ENCODE peak calls at places on chromosomes 13 and 19, in five cellular contexts. One of them, this sample, is unnamed.

GRCh38 chr13:33251131-33251629 is 34.4 kb downstream of the STARD13 start:
- DNase-seq in suprapubic skin: no peak
- DNase-seq in PC-9: peak; percentile 91
- DNase-seq in lower lobe of right lung: no peak
- DNase-seq in breast epithelium: no peak
- DNase-seq in this sample: peak; percentile 67

GRCh38 chr13:113906566-113906965 is 42.7 kb upstream of the GAS6 start:
- DNase-seq in lower lobe of right lung: no peak
- DNase-seq in PC-9: no peak
- DNase-seq in breast epithelium: peak; percentile 29
- DNase-seq in suprapubic skin: no peak
- DNase-seq in this sample: no peak

GRCh38 chr19:39078436-39079200 is 5.5 kb upstream of the ACP7 start:
- DNase-seq in breast epithelium: no peak
- DNase-seq in suprapubic skin: no peak
- DNase-seq in lower lobe of right lung: no peak
- DNase-seq in PC-9: peak; percentile 98
- DNase-seq in this sample: peak; percentile 77

GRCh38 chr19:31559494-31559893 is 210.3 kb upstream of the TSHZ3 start:
- DNase-seq in PC-9: no peak
- DNase-seq in suprapubic skin: no peak
- DNase-seq in breast epithelium: no peak
- DNase-seq in lower lobe of right lung: no peak
- DNase-seq in this sample: no peak

GRCh38 chr13:44969858-44970484 is 19.3 kb downstream of the NUFIP1 start:
- DNase-seq in suprapubic skin: no peak
- DNase-seq in PC-9: peak; percentile 57
- DNase-seq in breast epithelium: no peak
- DNase-seq in lower lobe of right lung: no peak
- DNase-seq in this sample: no peak

GRCh38 chr19:10078329-10078728 is 7.8 kb upstream of the SHFL start:
- DNase-seq in lower lobe of right lung: no peak
- DNase-seq in PC-9: no peak
- DNase-seq in breast epithelium: no peak
- DNase-seq in suprapubic skin: no peak
- DNase-seq in this sample: no peak

GRCh38 chr19:16527971-16528521 is 14.2 kb downstream of the CHERP start:
- DNase-seq in suprapubic skin: no peak
- DNase-seq in PC-9: no peak
- DNase-seq in lower lobe of right lung: no peak
- DNase-seq in breast epithelium: no peak
- DNase-seq in this sample: no peak

GRCh38 chr13:79392882-79393563 is 13.0 kb downstream of the RBM26 start:
- DNase-seq in suprapubic skin: no peak
- DNase-seq in lower lobe of right lung: no peak
- DNase-seq in PC-9: no peak
- DNase-seq in breast epithelium: no peak
- DNase-seq in this sample: no peak

GRCh38 chr13:26601669-26602068 is 44.2 kb downstream of the WASF3 start:
- DNase-seq in breast epithelium: no peak
- DNase-seq in suprapubic skin: no peak
- DNase-seq in PC-9: no peak
- DNase-seq in lower lobe of right lung: no peak
- DNase-seq in this sample: no peak

GRCh38 chr19:42291437-42291815 is 10.5 kb upstream of the PRR19 start:
- DNase-seq in lower lobe of right lung: no peak
- DNase-seq in breast epithelium: no peak
- DNase-seq in PC-9: no peak
- DNase-seq in suprapubic skin: no peak
- DNase-seq in this sample: no peak

GRCh38 chr19:46976845-46977320 is 42.8 kb upstream of the NPAS1 start:
- DNase-seq in lower lobe of right lung: no peak
- DNase-seq in suprapubic skin: peak; percentile 82
- DNase-seq in breast epithelium: no peak
- DNase-seq in PC-9: no peak
- DNase-seq in this sample: no peak

DNA sequence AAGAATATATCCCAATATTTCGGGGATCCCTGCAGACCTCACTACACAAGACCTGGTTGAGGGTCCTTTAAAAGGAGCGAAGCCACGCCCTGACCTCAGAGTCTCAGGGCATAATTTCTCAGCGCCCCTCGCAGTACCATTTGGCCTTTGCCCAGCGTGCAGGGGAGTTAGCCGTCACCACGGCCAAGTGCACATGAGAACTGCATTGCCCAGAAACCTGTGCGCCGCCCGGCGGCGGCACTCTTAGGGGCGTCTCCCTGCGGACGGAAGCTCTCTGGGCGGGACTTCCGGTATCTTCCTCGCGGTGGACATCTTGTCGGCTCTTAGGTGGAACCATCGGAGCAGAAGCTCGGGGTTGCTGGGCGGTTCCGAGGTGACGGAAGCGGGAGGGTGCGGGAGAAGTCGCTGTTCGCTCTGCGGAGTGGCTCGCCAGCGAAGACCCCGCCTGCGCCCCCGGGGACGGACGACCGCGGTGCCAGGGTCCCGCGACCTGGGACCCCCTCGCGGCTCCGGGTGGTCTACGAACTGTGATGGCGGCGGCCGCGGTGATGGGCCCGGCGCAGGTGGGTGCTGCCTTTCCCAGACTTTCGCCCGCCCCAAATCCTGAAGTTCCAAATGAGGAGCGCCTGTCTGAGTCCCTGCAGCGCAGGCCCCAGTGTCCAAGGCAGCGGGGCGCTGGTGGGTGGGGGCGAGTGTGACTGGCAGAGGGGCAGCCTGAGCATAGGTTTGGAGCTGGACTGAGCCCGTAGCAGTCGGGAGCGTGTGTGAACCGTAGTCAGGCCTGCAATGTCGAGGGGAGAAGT is at the start of gene ZNF134:
- DNase-seq in suprapubic skin: peak; percentile 92
- DNase-seq in PC-9: peak; percentile 89
- DNase-seq in lower lobe of right lung: peak; percentile 96
- DNase-seq in breast epithelium: peak; percentile 82
- DNase-seq in this sample: peak; percentile 88
- TF ChIP-seq CTCF in suprapubic skin: no peak
- TF ChIP-seq CTCF in PC-9: peak; percentile 56
- TF ChIP-seq CTCF in lower lobe of right lung: peak; percentile 26
- TF ChIP-seq CTCF in breast epithelium: peak; percentile 7
- TF ChIP-seq CTCF in this sample: no peak

GRCh38 chr19:50779504-50780457 is 9.5 kb downstream of the GPR32 start:
- DNase-seq in lower lobe of right lung: no peak
- DNase-seq in PC-9: no peak
- DNase-seq in suprapubic skin: no peak
- DNase-seq in breast epithelium: no peak
- DNase-seq in this sample: no peak
- H3K27me3 ChIP-seq in lower lobe of right lung: peaks cover 77% of the 10 kb centered on the region
- H3K27me3 ChIP-seq in PC-9: peaks cover 72% of the 10 kb centered on the region
- H3K27me3 ChIP-seq in suprapubic skin: peaks cover 83% of the 10 kb centered on the region
- H3K27me3 ChIP-seq in breast epithelium: no peaks in the 10 kb centered on the region
- H3K27me3 ChIP-seq in this sample: peaks cover 37% of the 10 kb centered on the region

GRCh38 chr19:4140237-4140711 is 13.2 kb upstream of the CREB3L3 start:
- DNase-seq in breast epithelium: no peak
- DNase-seq in lower lobe of right lung: peak; percentile 56
- DNase-seq in PC-9: peak; percentile 45
- DNase-seq in suprapubic skin: no peak
- DNase-seq in this sample: no peak
- H3K4me1 ChIP-seq in breast epithelium: no peaks in the 10 kb centered on the region
- H3K4me1 ChIP-seq in lower lobe of right lung: peaks cover 7% of the 10 kb centered on the region
- H3K4me1 ChIP-seq in PC-9: peaks cover 5% of the 10 kb centered on the region
- H3K4me1 ChIP-seq in suprapubic skin: peaks cover 9% of the 10 kb centered on the region
- H3K4me1 ChIP-seq in this sample: no peaks in the 10 kb centered on the region

GRCh38 chr13:100879255-100879654 is 204.7 kb upstream of the TMTC4 start:
- DNase-seq in suprapubic skin: no peak
- DNase-seq in lower lobe of right lung: no peak
- DNase-seq in breast epithelium: no peak
- DNase-seq in PC-9: no peak
- DNase-seq in this sample: no peak

GRCh38 chr13:100887729-100888151 is 213.1 kb upstream of the TMTC4 start:
- DNase-seq in breast epithelium: no peak
- DNase-seq in suprapubic skin: no peak
- DNase-seq in lower lobe of right lung: no peak
- DNase-seq in PC-9: peak; percentile 42
- DNase-seq in this sample: no peak

GRCh38 chr13:100880166-100880565 is 205.6 kb upstream of the TMTC4 start:
- DNase-seq in breast epithelium: no peak
- DNase-seq in suprapubic skin: no peak
- DNase-seq in PC-9: no peak
- DNase-seq in lower lobe of right lung: no peak
- DNase-seq in this sample: no peak

GRCh38 chr13:100881291-100881864 is 206.8 kb upstream of the TMTC4 start:
- DNase-seq in breast epithelium: no peak
- DNase-seq in suprapubic skin: no peak
- DNase-seq in PC-9: no peak
- DNase-seq in lower lobe of right lung: no peak
- DNase-seq in this sample: no peak

GRCh38 chr13:100883453-100883852 is 208.9 kb upstream of the TMTC4 start:
- DNase-seq in lower lobe of right lung: no peak
- DNase-seq in breast epithelium: no peak
- DNase-seq in PC-9: no peak
- DNase-seq in suprapubic skin: no peak
- DNase-seq in this sample: no peak
- TF ChIP-seq CTCF in lower lobe of right lung: no peak
- TF ChIP-seq CTCF in breast epithelium: no peak
- TF ChIP-seq CTCF in PC-9: no peak
- TF ChIP-seq CTCF in suprapubic skin: no peak
- TF ChIP-seq CTCF in this sample: peak; percentile 16

GRCh38 chr13:27967203-27967735 is 1.8 kb downstream of the CDX2 start:
- DNase-seq in PC-9: no peak
- DNase-seq in breast epithelium: no peak
- DNase-seq in suprapubic skin: no peak
- DNase-seq in lower lobe of right lung: no peak
- DNase-seq in this sample: no peak

GRCh38 chr13:27969866-27970229 is 733 bp upstream of the CDX2 start:
- DNase-seq in lower lobe of right lung: no peak
- DNase-seq in suprapubic skin: no peak
- DNase-seq in breast epithelium: no peak
- DNase-seq in PC-9: no peak
- DNase-seq in this sample: no peak

GRCh38 chr13:27969073-27969865 is at the start of gene CDX2:
- DNase-seq in PC-9: no peak
- DNase-seq in breast epithelium: no peak
- DNase-seq in lower lobe of right lung: no peak
- DNase-seq in suprapubic skin: no peak
- DNase-seq in this sample: no peak

GRCh38 chr13:27967736-27968315 is 1.3 kb downstream of the CDX2 start:
- DNase-seq in lower lobe of right lung: no peak
- DNase-seq in PC-9: no peak
- DNase-seq in suprapubic skin: no peak
- DNase-seq in breast epithelium: no peak
- DNase-seq in this sample: no peak

DNA sequence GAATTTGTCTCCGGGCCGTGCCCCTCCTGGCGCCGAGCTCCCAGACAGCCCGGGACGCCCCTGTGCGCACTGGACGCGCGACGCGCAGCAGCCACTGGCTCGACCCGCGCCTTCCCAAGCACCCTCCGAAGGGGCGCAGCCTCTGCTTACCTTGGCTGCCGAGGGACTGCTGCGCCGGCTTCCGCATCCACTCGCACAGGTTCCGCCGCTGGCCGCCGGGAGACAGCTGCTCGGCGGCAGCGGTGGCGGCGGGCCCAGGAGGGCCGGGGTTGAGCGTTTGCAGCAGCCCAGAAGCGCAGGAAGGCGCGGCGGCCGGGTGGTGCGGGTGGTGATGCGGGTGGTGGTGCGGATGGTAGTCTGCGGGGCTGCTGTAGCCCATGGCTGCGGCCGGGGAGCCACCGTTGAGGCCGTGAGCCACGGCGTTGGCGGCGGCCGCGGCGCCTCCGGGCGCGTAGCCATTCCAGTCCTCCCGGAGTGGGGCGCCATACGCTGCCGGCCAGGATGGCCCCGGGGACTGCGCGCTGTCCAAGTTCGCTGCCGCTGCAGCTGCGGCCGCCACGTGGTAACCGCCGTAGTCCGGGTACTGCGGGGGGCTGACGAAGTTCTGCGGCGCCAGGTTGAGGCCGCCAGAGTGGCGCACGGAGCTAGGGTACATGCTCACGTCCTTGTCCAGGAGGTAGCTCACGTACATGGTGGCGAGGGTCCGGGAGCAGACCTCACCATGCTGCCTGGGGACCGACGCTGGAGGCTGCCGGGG is 621 bp downstream of the CDX2 start:
- DNase-seq in breast epithelium: no peak
- DNase-seq in PC-9: no peak
- DNase-seq in suprapubic skin: no peak
- DNase-seq in lower lobe of right lung: no peak
- DNase-seq in this sample: no peak
- H3K27me3 ChIP-seq in breast epithelium: peaks cover 4% of the 10 kb centered on the region
- H3K27me3 ChIP-seq in PC-9: peaks cover 17% of the 10 kb centered on the region
- H3K27me3 ChIP-seq in suprapubic skin: peaks cover 98% of the 10 kb centered on the region
- H3K27me3 ChIP-seq in lower lobe of right lung: peaks cover 100% of the 10 kb centered on the region
- H3K27me3 ChIP-seq in this sample: peaks cover 93% of the 10 kb centered on the region

GRCh38 chr13:35092751-35093150 is 150.7 kb downstream of the NBEA start:
- DNase-seq in PC-9: no peak
- DNase-seq in suprapubic skin: no peak
- DNase-seq in breast epithelium: no peak
- DNase-seq in lower lobe of right lung: no peak
- DNase-seq in this sample: no peak
- H3K4me1 ChIP-seq in PC-9: no peaks in the 10 kb centered on the region
- H3K4me1 ChIP-seq in suprapubic skin: no peaks in the 10 kb centered on the region
- H3K4me1 ChIP-seq in breast epithelium: no peaks in the 10 kb centered on the region
- H3K4me1 ChIP-seq in lower lobe of right lung: no peaks in the 10 kb centered on the region
- H3K4me1 ChIP-seq in this sample: no peaks in the 10 kb centered on the region

GRCh38 chr19:45607071-45608029 is 5.3 kb upstream of the GPR4 start:
- DNase-seq in PC-9: peak; percentile 50
- DNase-seq in suprapubic skin: peak; percentile 79
- DNase-seq in breast epithelium: peak; percentile 42
- DNase-seq in lower lobe of right lung: peak; percentile 78
- DNase-seq in this sample: no peak
- TF ChIP-seq CTCF in PC-9: peak; percentile 96
- TF ChIP-seq CTCF in suprapubic skin: peak; percentile 77
- TF ChIP-seq CTCF in breast epithelium: peak; percentile 85
- TF ChIP-seq CTCF in lower lobe of right lung: peak; percentile 84
- TF ChIP-seq CTCF in this sample: peak; percentile 91

DNA sequence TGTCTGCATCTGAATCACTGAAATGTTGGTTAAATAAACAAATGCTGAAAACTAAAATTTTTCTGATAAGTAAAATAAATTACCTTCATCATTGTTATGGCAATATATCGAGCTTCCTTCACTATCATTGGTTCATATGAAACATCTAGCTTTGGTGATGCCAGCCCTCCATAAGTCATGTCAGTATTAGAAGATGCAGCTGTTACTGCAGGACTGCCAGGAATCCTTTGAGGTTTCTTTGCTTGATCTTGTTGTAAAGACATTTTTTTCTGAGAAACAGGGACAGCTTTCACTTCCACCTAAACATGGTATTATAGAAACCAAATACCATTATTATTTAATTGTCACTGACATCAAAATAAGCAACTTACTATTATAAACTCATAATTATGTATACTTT is 123.7 kb upstream of the FBXL3 start:
- DNase-seq in PC-9: no peak
- DNase-seq in suprapubic skin: no peak
- DNase-seq in breast epithelium: no peak
- DNase-seq in lower lobe of right lung: no peak
- DNase-seq in this sample: no peak
- H3K27me3 ChIP-seq in PC-9: no peaks in the 10 kb centered on the region
- H3K27me3 ChIP-seq in suprapubic skin: no peaks in the 10 kb centered on the region
- H3K27me3 ChIP-seq in breast epithelium: no peaks in the 10 kb centered on the region
- H3K27me3 ChIP-seq in lower lobe of right lung: no peaks in the 10 kb centered on the region
- H3K27me3 ChIP-seq in this sample: no peaks in the 10 kb centered on the region

GRCh38 chr13:21053231-21053630 is 8.2 kb downstream of the LATS2 start:
- DNase-seq in PC-9: no peak
- DNase-seq in lower lobe of right lung: no peak
- DNase-seq in breast epithelium: no peak
- DNase-seq in suprapubic skin: no peak
- DNase-seq in this sample: no peak
- H3K4me1 ChIP-seq in PC-9: no peaks in the 10 kb centered on the region
- H3K4me1 ChIP-seq in lower lobe of right lung: peaks cover 75% of the 10 kb centered on the region
- H3K4me1 ChIP-seq in breast epithelium: no peaks in the 10 kb centered on the region
- H3K4me1 ChIP-seq in suprapubic skin: peaks cover 10% of the 10 kb centered on the region
- H3K4me1 ChIP-seq in this sample: peaks cover 5% of the 10 kb centered on the region

This sample was measured in RWPE2.